ENCODE peak calls at places on chromosomes 12 and 14, in eight cellular contexts. Q, Y, P, L, M, T, V and D are unnamed samples.

GRCh38 chr12:132546647-132547046 is 56.7 kb downstream of the FBRSL1 start:
- DNase-seq in M (no peak), L (no peak), Q (no peak), P (no peak), Y (no peak), T (no peak), V (no peak), D (no peak)

GRCh38 chr12:27571463-27571862 is 47.5 kb downstream of the PPFIBP1 start:
- DNase-seq in V (peak), T (peak), Q (peak), Y (peak), L (no peak), P (no peak), M (no peak), D (peak)

GRCh38 chr12:130335517-130336392 is 1.9 kb upstream of the PIWIL1 start:
- DNase-seq in L (no peak), Y (peak), M (no peak), P (peak), Q (peak), V (peak), T (peak), D (peak)

GRCh38 chr12:54378791-54379400 is 5.6 kb downstream of the ZNF385A start:
- DNase-seq in M (peak), Y (peak), T (peak), Q (peak), V (peak), P (no peak), L (no peak), D (peak)

GRCh38 chr12:24905431-24905830 is 43.5 kb downstream of the BCAT1 start:
- DNase-seq in T (no peak), Q (no peak), V (no peak), Y (no peak), M (no peak), P (no peak), L (no peak), D (no peak)

GRCh38 chr12:124096869-124097434 is 123.9 kb downstream of the ZNF664 start:
- DNase-seq in T (no peak), L (no peak), Q (no peak), V (no peak), Y (no peak), P (no peak), M (no peak), D (no peak)

GRCh38 chr12:49933793-49934192 is 16.7 kb upstream of the AQP2 start:
- DNase-seq in P (no peak), M (no peak), L (no peak), T (no peak), V (peak), Q (no peak), Y (peak), D (peak)

GRCh38 chr14:52307870-52308269 is 6.2 kb upstream of the PTGER2 start:
- DNase-seq in Q (peak), T (no peak), P (no peak), L (no peak), V (no peak), Y (no peak), M (no peak), D (no peak)

GRCh38 chr12:67222302-67222701 is 46.9 kb upstream of the CAND1 start:
- DNase-seq in L (no peak), Y (peak), P (no peak), Q (peak), M (no peak), V (peak), T (peak), D (peak)